ENCODE peak calls at places on chromosomes 6 and 20, in five cellular contexts. V is astrocyte, F is GM23338, E is RWPE1, J is hepatocyte. R is an unnamed sample.
A peak's percentile ranks its signal among the peaks of the same experiment; 100 is the strongest.

GRCh38 chr6:44074383-44075136 is 52.7 kb downstream of the MRPL14 start:
- DNase-seq in V (peak; percentile 55), F (peak; percentile 88), E (no peak), J (peak; percentile 90), R (peak; percentile 83)

GRCh38 chr20:22414354-22414753 is 170.0 kb downstream of the FOXA2 start:
- DNase-seq in V (no peak), F (no peak), E (no peak), J (peak; percentile 62), R (no peak)

GRCh38 chr20:38751360-38751976 is 3.2 kb downstream of the ACTR5 start:
- DNase-seq in V (peak; percentile 18), F (peak; percentile 56), E (peak; percentile 80), J (peak; percentile 54), R (no peak)

GRCh38 chr6:108452725-108453195 is 108.0 kb upstream of the FOXO3 start:
- DNase-seq in V (peak; percentile 76), F (peak; percentile 71), E (no peak), J (peak; percentile 26), R (no peak)

GRCh38 chr6:22071655-22072054 is 225.2 kb downstream of the PRL start:
- DNase-seq in V (peak; percentile 30), F (peak; percentile 59), E (no peak), J (peak; percentile 48), R (no peak)

GRCh38 chr20:36932476-36933426 is 18.8 kb downstream of the SAMHD1 start:
- DNase-seq in V (peak; percentile 60), F (no peak), E (no peak), J (no peak), R (no peak)

GRCh38 chr6:149723262-149723661 is 5.4 kb upstream of the LATS1 start:
- DNase-seq in V (no peak), F (no peak), E (no peak), J (no peak), R (no peak)

GRCh38 chr6:80182291-80182690 is 75.8 kb downstream of the BCKDHB start:
- DNase-seq in V (peak; percentile 68), F (no peak), E (peak; percentile 72), J (no peak), R (peak; percentile 36)

GRCh38 chr20:63095718-63096654 is 89.2 kb upstream of the BHLHE23 start:
- DNase-seq in V (no peak), F (no peak), E (peak; percentile 76), J (no peak), R (no peak)

GRCh38 chr6:149636116-149636515 is 12.4 kb downstream of the KATNA1 start:
- DNase-seq in V (no peak), F (peak; percentile 41), E (no peak), J (no peak), R (peak; percentile 12)

GRCh38 chr6:128919412-128919811 is 36.5 kb downstream of the LAMA2 start:
- DNase-seq in V (no peak), F (no peak), E (no peak), J (no peak), R (no peak)

GRCh38 chr6:82506526-82506925 is 142.9 kb downstream of the TPBG start:
- DNase-seq in V (no peak), F (peak; percentile 20), E (no peak), J (no peak), R (peak; percentile 20)

GRCh38 chr20:11136691-11137090 is 462.9 kb upstream of the JAG1 start:
- DNase-seq in V (peak; percentile 39), F (no peak), E (no peak), J (no peak), R (no peak)

GRCh38 chr6:18241208-18241836 is 23.0 kb downstream of the DEK start:
- DNase-seq in V (peak; percentile 29), F (no peak), E (no peak), J (no peak), R (peak; percentile 54)
- H3K27ac ChIP-seq in V (peak overlapping the region; percentile 12), F (peak overlapping the region; percentile 3), E (no peak overlapping the region), J (peak overlapping the region; percentile 6), R (peak overlapping the region; percentile 73)

GRCh38 chr20:49074521-49074920 is 28.4 kb downstream of the CSE1L start:
- DNase-seq in V (no peak), F (no peak), E (no peak), J (no peak), R (no peak)

DNA sequence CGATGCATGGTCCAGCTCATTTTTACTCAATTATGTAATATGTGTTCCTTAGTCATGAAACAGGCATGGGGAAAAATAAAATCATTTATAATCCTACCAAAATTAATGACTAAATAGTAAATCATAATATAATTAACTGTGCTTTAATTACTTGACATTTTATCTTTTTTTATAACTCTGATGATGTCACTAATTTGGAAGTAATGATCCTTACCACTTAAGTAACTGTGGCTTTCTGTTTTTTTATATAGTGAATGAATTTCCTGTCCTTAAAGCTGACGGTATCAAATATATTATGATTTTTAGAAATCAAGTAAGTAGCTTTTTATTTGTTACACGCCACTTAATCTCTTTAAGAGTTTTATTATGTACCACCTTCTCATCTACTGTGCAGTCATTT is 32.2 kb downstream of the CSE1L start:
- DNase-seq in V (no peak), F (no peak), E (no peak), J (no peak), R (no peak)
- H3K27ac ChIP-seq in V (no peak overlapping the region), F (no peak overlapping the region), E (no peak overlapping the region), J (no peak overlapping the region), R (no peak overlapping the region)

GRCh38 chr6:26122005-26122388 is 34.8 kb downstream of the HFE start:
- DNase-seq in V (no peak), F (no peak), E (no peak), J (no peak), R (no peak)
- H3K27ac ChIP-seq in V (no peak overlapping the region), F (peak overlapping the region; percentile 97), E (peak overlapping the region; percentile 99), J (peak overlapping the region; percentile 97), R (peak overlapping the region; percentile 92)

DNA sequence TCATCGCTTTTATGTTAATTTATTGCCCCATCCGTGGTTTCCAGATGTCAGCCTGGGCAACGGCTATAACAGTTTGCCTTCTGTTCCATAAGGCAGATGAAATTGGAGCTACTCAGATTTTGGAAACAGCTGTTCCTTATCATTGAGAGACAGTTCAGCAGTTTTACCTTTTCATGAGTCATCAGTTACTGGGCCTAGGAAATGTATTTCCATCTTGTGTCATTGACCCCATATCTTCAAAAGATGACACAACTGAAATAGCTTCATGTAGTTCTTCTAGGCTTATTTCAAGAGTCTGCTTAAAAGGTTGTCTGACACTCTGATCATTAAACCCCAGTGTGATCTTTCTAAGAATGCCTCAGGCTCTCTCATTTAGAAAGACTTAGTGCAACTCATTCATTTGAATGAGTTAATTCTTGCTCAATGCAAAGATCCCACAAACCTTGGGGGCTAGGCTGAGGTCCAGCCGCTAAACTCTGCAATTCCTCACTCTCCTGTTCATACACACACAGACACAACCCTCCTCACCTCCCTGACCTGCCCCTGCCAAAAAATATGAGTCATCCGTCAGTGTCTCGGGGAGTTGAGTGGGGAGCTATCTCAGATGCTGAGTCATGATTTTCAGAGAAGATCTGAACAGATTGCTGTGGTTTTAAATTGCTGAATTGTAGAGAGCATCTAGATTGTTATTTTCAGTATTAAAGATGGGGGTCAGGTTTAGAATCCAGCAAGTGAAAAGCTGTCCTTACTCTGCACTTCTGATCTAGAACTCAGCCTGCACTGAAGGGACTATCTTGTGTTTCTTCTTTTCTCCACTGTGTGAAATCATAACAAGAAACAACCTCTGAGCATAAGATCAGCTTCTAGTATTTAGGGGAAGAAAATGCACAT is 61.8 kb downstream of the RPP40 start:
- DNase-seq in V (peak; percentile 96), F (no peak), E (peak; percentile 93), J (peak; percentile 50), R (peak; percentile 97)
- H3K27ac ChIP-seq in V (peak overlapping the region; percentile 48), F (no peak overlapping the region), E (peak overlapping the region; percentile 79), J (no peak overlapping the region), R (peak overlapping the region; percentile 13)

GRCh38 chr6:53300656-53301551 is 47.8 kb downstream of the ELOVL5 start:
- DNase-seq in V (peak; percentile 82), F (no peak), E (no peak), J (no peak), R (peak; percentile 23)
- H3K27ac ChIP-seq in V (peak overlapping the region; percentile 96), F (no peak overlapping the region), E (peak overlapping the region; percentile 54), J (peak overlapping the region; percentile 47), R (peak overlapping the region; percentile 98)

GRCh38 chr6:2634151-2634964 is 116.4 kb downstream of the MYLK4 start:
- DNase-seq in V (peak; percentile 62), F (peak; percentile 94), E (peak; percentile 77), J (peak; percentile 91), R (peak; percentile 86)
- H3K27ac ChIP-seq in V (peak overlapping the region; percentile 35), F (peak overlapping the region; percentile 52), E (peak overlapping the region; percentile 76), J (peak overlapping the region; percentile 32), R (peak overlapping the region; percentile 55)